ENCODE peak calls at places on chromosomes 6 and 20, in eight cellular contexts. V is iPS DF 6.9, Q is BE2C, Y is fibroblast of lung, Z is left ventricle myocardium inferior, P is cardiac muscle cell, K is hepatocyte, N is Panc1. O is an unnamed sample. For H3K4me1, the result is how much of the 10 kb centered on the place peaks cover.

GRCh38 chr6:88143768-88144167 is 22.4 kb downstream of the CNR1 start:
- DNase-seq in K (no peak), N (no peak), Y (no peak), V (no peak), Q (no peak), Z (no peak), P (no peak), O (no peak)

GRCh38 chr20:4959582-4959981 is 41.7 kb downstream of the SLC23A2 start:
- DNase-seq in K (no peak), N (no peak), Z (no peak), P (no peak), Q (no peak), V (no peak), Y (no peak), O (no peak)

GRCh38 chr6:168440520-168441433 is at the start of gene SMOC2:
- DNase-seq in Q (no peak), N (no peak), P (peak), Z (peak), Y (no peak), K (peak), V (no peak), O (no peak)

GRCh38 chr6:163454425-163454824 is 39.9 kb downstream of the QKI start:
- DNase-seq in N (no peak), Z (no peak), Q (no peak), Y (no peak), P (no peak), V (no peak), K (no peak), O (no peak)

GRCh38 chr6:134196568-134197301 is 121.2 kb downstream of the SGK1 start:
- DNase-seq in Q (no peak), K (no peak), P (no peak), V (no peak), N (no peak), Z (no peak), Y (peak), O (no peak)

GRCh38 chr6:101935732-101936131 is 542.2 kb downstream of the GRIK2 start:
- DNase-seq in Z (no peak), V (no peak), N (no peak), P (no peak), Y (no peak), Q (no peak), K (no peak), O (no peak)

GRCh38 chr6:28541996-28542395 is 16.3 kb downstream of the GPX5 start:
- DNase-seq in P (no peak), N (no peak), V (no peak), Y (no peak), K (no peak), Q (no peak), Z (no peak), O (no peak)

GRCh38 chr6:95087394-95088097 is 489.8 kb upstream of the MANEA start:
- DNase-seq in Q (peak), N (peak), K (peak), Z (no peak), P (peak), Y (peak), V (no peak), O (no peak)

GRCh38 chr6:14742680-14743079 is 503.2 kb upstream of the JARID2 start:
- DNase-seq in K (no peak), Q (no peak), Y (no peak), N (no peak), P (no peak), Z (no peak), V (no peak), O (no peak)

GRCh38 chr20:1894471-1894950 is 696 bp upstream of the SIRPA start:
- DNase-seq in N (no peak), Z (peak), V (no peak), K (peak), P (peak), Y (peak), Q (peak), O (no peak)

GRCh38 chr6:106519460-106520394 is 109.6 kb downstream of the RTN4IP1 start:
- DNase-seq in P (no peak), N (peak), K (peak), Q (no peak), V (no peak), Z (no peak), Y (peak), O (peak)

GRCh38 chr6:106520711-106521367 is 108.5 kb downstream of the RTN4IP1 start:
- DNase-seq in Q (no peak), N (no peak), Y (no peak), P (no peak), K (no peak), V (no peak), Z (no peak), O (peak)

GRCh38 chr6:106525111-106525884 is 104.0 kb downstream of the RTN4IP1 start:
- DNase-seq in Y (no peak), Z (no peak), K (no peak), N (no peak), Q (no peak), V (no peak), P (no peak), O (no peak)

GRCh38 chr6:106525885-106526280 is 103.4 kb downstream of the RTN4IP1 start:
- DNase-seq in K (no peak), Y (no peak), Q (no peak), Z (no peak), P (no peak), V (no peak), N (no peak), O (no peak)

DNA sequence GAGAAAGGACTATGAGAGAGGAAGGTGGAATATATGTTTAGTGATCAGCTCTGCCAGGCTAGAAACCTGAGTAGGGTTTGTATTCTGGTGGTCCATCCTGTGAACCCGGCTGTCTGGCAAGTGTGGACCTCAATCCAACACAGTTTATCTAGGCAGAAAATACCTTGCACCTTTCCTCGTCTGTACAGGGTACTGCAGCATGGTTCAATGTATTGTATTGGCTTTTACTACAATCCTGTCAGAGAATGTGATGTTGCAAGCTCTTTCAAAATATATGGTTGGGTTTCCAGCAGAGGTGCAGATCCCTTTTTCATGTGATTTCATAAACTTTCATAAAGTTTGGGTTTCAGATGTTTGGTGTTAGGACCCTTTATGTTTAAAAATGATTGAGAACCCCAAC is 106.7 kb downstream of the RTN4IP1 start:
- DNase-seq in K (no peak), V (no peak), P (no peak), Z (no peak), Q (no peak), N (no peak), Y (no peak), O (peak)
- H3K4me3 ChIP-seq in K (no peak), V (no peak), P (no peak), Z (no peak), Q (no peak), N (peak), Y (no peak), O (peak)

GRCh38 chr20:52118696-52119095 is 72.9 kb downstream of the ZFP64 start:
- DNase-seq in Q (no peak), K (no peak), Z (no peak), V (no peak), N (no peak), Y (no peak), P (no peak), O (no peak)
- H3K4me1 ChIP-seq in Q (under half), K (under half), Z (under half), V (under half), N (under half), Y (under half), P (under half), O (under half)

GRCh38 chr20:47790032-47790965 is 5.0 kb upstream of the SULF2 start:
- DNase-seq in Q (peak), P (no peak), N (no peak), Y (peak), K (peak), Z (no peak), V (no peak), O (no peak)

GRCh38 chr20:47788741-47789080 is 3.4 kb upstream of the SULF2 start:
- DNase-seq in P (no peak), Y (no peak), K (no peak), Q (no peak), Z (no peak), N (no peak), V (no peak), O (no peak)

GRCh38 chr20:47786763-47787107 is 1.5 kb upstream of the SULF2 start:
- DNase-seq in K (no peak), P (no peak), Q (no peak), Z (no peak), Y (no peak), N (no peak), V (no peak), O (no peak)

GRCh38 chr20:47791084-47791599 is 5.9 kb upstream of the SULF2 start:
- DNase-seq in V (no peak), K (no peak), P (no peak), Y (no peak), Q (no peak), N (no peak), Z (no peak), O (no peak)

DNA sequence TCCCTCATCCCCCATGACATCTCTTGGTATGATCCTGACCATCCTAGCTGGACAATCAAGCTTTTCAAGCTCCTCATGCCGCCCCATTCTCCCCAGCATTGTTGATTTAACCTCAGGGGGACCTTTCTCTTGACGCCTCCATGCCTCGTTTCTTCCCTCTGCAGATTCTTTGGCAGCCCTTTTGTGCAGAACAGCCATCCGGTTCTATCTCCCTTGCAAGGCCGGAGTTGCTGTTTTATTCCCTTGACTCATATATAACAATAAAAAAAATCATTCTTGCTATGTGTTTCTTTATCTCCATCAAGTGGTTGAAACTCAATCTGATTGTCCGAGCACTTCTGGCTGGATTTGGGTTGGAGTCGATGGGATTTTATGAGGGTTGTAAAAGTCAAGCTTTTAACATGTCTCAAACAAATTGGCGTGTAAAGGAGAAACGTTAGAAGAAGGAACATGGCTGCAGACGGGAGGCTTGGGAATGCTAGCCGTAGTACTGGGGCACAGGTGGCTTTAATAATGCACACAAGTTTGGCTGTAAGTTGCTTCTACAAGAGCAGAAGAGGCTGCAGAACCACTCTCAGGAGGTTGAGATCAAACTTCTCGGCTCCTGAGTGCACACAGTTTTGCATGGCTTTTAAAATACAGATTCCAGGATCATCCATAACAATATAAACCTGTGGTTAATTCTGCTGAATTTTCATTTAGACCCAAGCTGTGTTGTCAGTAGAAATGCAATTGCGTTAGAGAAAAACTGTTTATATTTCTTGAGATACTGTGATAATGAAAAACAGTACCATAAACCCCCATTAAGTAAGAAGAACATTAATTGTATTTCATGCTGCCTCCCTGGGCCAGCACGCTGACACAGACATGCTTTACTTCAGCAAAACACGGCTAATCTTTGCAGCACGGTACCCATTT is 4.1 kb upstream of the SULF2 start:
- DNase-seq in Z (no peak), Q (peak), K (peak), V (no peak), P (no peak), N (no peak), Y (peak), O (no peak)
- H3K4me3 ChIP-seq in Z (no peak), Q (peak), K (no peak), V (no peak), P (no peak), N (no peak), Y (no peak), O (no peak)

DNA sequence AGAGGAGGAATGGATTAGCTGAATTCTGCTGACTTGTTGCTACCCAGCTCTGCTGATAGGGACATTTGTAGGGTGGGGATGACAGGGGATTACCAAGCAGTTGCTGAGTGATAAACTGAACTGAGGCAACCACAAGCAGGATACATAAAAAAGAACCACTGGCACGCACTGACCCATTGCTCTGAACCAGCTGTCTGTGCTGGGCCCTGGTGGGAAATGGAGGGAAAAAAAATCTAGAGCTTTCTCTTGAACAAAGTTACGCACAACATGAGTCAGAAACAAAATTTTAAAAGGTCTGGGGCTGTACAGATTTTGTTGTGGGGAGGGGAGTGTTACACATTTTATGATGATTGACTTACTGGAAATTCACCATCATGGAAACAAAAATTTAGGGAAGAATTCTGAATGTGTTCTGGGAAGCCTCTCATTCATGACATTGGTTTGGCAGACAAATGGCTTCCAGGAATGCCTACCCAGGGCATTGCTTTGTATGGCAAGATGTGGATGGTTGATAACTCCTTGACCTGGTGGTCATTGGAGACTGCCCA is 37.7 kb downstream of the FOXO3 start:
- DNase-seq in V (no peak), P (no peak), Y (peak), Z (no peak), K (peak), Q (no peak), N (no peak), O (no peak)
- H3K4me1 ChIP-seq in V (under half), P (under half), Y (under half), Z (half or more), K (half or more), Q (under half), N (under half), O (under half)

DNA sequence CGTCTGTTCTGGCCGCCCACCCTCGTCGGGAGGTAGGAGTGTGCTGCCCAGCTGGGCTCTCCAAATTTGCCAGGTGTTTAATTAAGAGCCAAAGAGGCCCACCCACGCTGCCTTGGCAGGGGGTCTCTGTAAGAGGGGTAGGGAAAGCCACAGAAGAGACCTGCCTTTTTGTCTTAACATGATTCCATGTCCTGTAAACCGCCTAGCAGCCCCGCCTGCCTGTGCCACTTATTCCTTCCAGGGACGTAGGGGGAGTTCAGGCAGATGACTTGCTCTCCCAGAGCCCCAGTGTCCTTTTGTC is 2.1 kb downstream of the FAM210B start:
- DNase-seq in K (no peak), Z (no peak), N (no peak), V (no peak), Q (no peak), Y (no peak), P (no peak), O (no peak)
- H3K4me3 ChIP-seq in K (no peak), Z (peak), N (no peak), V (no peak), Q (no peak), Y (no peak), P (no peak), O (no peak)

DNA sequence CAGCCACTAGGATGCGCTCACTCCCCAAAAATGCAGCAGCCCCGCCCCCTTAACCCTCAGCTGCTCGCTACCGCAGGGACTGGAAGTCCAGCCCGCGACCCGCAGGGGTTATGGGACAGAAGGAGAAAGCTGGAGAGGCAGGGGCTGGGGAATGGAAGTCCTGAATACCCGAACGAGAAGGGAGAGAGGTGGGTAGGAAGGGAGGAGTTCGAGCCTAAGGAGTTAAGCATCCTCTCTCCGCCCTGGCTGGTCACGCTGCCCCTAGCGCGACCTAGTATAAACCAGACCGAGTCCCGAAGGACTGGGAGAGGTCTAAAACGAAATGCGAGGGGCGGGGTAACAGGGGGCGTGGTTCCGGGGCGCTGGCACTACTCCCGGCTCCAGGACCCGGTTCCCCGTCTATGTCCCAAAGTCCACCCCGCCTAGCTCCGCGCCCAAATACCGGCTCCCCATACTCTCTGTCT is 448 bp upstream of the DDAH2 start:
- DNase-seq in Z (peak), Q (peak), N (no peak), P (peak), V (no peak), K (peak), Y (peak), O (peak)
- H3K4me1 ChIP-seq in Z (half or more), Q (under half), N (under half), P (under half), V (under half), K (under half), Y (under half), O (under half)

GRCh38 chr20:856361-856775 is 22.9 kb downstream of the FAM110A start:
- DNase-seq in N (peak), Q (no peak), K (no peak), Y (peak), Z (no peak), P (no peak), V (no peak), O (peak)
- H3K4me3 ChIP-seq in N (no peak), Q (no peak), K (no peak), Y (no peak), Z (no peak), P (no peak), V (no peak), O (peak)

GRCh38 chr20:17568045-17568788 is 1.7 kb upstream of the DSTN start:
- DNase-seq in Z (no peak), V (no peak), K (peak), N (no peak), P (no peak), Q (no peak), Y (no peak), O (no peak)
- H3K4me1 ChIP-seq in Z (half or more), V (under half), K (under half), N (under half), P (under half), Q (under half), Y (under half), O (under half)

GRCh38 chr6:11769244-11769643 is 9.4 kb downstream of the ADTRP start:
- DNase-seq in K (no peak), V (no peak), N (no peak), Q (no peak), Y (peak), Z (no peak), P (no peak), O (no peak)

GRCh38 chr6:11771473-11772048 is 7.0 kb downstream of the ADTRP start:
- DNase-seq in Q (no peak), K (no peak), Z (no peak), N (no peak), Y (peak), P (no peak), V (no peak), O (no peak)

GRCh38 chr6:11769816-11770545 is 8.6 kb downstream of the ADTRP start:
- DNase-seq in K (no peak), V (no peak), Z (no peak), Q (no peak), Y (peak), P (no peak), N (no peak), O (no peak)

GRCh38 chr6:11772109-11772830 is 6.3 kb downstream of the ADTRP start:
- DNase-seq in Z (no peak), P (no peak), K (peak), N (no peak), Q (no peak), Y (peak), V (no peak), O (no peak)

DNA sequence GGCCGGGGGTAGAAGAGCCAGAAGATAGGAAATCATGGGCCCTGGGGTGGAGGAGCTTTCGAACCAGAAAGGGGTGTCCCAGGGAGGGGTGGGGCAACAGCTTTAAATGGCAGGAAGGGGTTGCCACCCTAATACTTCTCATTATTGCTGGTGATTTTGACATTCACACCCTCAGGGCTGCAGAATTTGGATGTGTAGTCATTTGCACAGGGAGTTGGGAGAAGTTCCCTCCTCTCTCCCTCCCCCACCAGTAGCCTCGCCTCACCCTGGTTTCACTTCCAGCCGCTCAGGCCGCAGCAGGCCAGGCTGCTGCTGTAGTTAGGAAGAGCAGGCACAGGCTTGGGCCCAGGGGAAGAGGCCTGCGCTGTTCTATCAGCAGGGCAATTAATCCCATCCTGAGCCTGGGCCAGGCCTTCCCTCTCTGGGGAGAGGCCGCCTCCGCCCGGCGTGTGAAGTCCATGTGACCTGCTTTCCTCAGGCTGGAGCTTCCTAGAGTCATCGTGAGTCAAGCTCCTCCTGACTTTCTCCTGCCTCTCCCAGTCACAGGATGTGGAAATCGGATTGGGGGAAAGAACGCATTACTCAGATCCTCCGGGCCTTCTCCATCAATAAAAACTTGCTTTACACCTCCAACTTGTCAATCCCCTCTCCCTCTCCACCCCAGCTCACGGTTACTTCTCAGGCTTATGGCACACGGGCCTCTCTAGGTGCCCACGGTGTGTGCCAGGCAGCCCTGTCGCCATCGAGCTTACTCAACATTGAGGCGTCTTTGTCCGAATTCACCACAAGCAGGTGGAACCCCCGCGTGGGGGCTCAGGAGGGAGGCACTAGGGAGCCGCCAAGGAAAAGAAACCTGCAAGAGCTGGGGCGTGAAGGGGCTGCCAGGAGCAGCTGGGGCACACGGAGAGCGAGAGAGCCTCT is 7.8 kb downstream of the ADTRP start:
- DNase-seq in N (no peak), Y (peak), P (no peak), V (no peak), K (peak), Q (peak), Z (peak), O (no peak)
- H3K4me3 ChIP-seq in N (no peak), Y (no peak), P (no peak), V (no peak), K (no peak), Q (no peak), Z (peak), O (no peak)

O was measured in naive thymus-derived CD4-positive, alpha-beta T cell.